ENCODE peak calls at places on chromosomes 4 and X, in five cellular contexts. G is stimulated activated CD4-positive, alpha-beta T cell treated with anti-CD3 and anti-CD28 coated beads, Interleukin-1b, Interleukin-23, amount 100 ng/mL, for 24 hours; X is posterior cingulate gyrus; K is COR-L47; Q is H1. C is an unnamed sample.

GRCh38 chr4:14415146-14415545 is 587.1 kb upstream of the CPEB2 start:
- DNase-seq in G (no peak), Q (no peak), X (no peak), K (no peak), C (no peak)

GRCh38 chr4:99856166-99856565 is 38.1 kb downstream of the LAMTOR3 start:
- DNase-seq in G (no peak), X (no peak), K (no peak), Q (no peak), C (no peak)

GRCh38 chr4:108544504-108544903 is 75.9 kb upstream of the RPL34 start:
- DNase-seq in K (no peak), G (no peak), Q (no peak), X (no peak), C (no peak)

GRCh38 chr4:17057035-17057434 is 158.6 kb upstream of the LDB2 start:
- DNase-seq in X (no peak), K (no peak), Q (no peak), G (no peak), C (no peak)

GRCh38 chr4:118353452-118353851 is 649 bp upstream of the PRSS12 start:
- DNase-seq in G (no peak), Q (no peak), K (no peak), X (no peak), C (no peak)

GRCh38 chr4:152938237-152938969 is 2.3 kb downstream of the FHDC1 start:
- DNase-seq in X (peak; percentile 27), G (no peak), Q (no peak), K (no peak), C (no peak)

GRCh38 chr4:75904086-75904485 is 1.8 kb upstream of the PPEF2 start:
- DNase-seq in K (no peak), G (no peak), X (no peak), Q (no peak), C (no peak)

GRCh38 chrX:135433531-135434257 is 11.9 kb downstream of the SMIM10L2A start:
- DNase-seq in K (no peak), X (no peak), Q (no peak), G (no peak), C (no peak)

GRCh38 chrX:86829786-86830185 is 681.5 kb downstream of the DACH2 start:
- DNase-seq in K (no peak), Q (no peak), G (no peak), X (no peak), C (no peak)

GRCh38 chr4:151955721-151956340 is 195.0 kb upstream of the GATB start:
- DNase-seq in Q (no peak), X (no peak), K (no peak), G (no peak), C (no peak)

GRCh38 chr4:76651616-76652015 is 216.6 kb downstream of the SHROOM3 start:
- DNase-seq in X (no peak), K (no peak), G (no peak), Q (no peak), C (no peak)

GRCh38 chrX:155718964-155719586 is 106.3 kb upstream of the TMLHE start:
- DNase-seq in G (no peak), Q (no peak), X (no peak), K (no peak), C (no peak)

GRCh38 chrX:130120746-130121504 is 10.6 kb upstream of the ELF4 start:
- DNase-seq in G (peak; percentile 52), K (no peak), X (peak; percentile 64), Q (no peak), C (peak; percentile 35)

GRCh38 chr4:46051392-46051791 is 72.5 kb downstream of the GABRG1 start:
- DNase-seq in X (no peak), G (no peak), K (no peak), Q (no peak), C (no peak)

GRCh38 chr4:47933798-47934197 is 19.4 kb upstream of the NFXL1 start:
- DNase-seq in G (no peak), K (peak; percentile 24), Q (no peak), X (no peak), C (no peak)

GRCh38 chr4:6495736-6496135 is 23.3 kb upstream of the PPP2R2C start:
- DNase-seq in G (no peak), X (no peak), Q (no peak), K (no peak), C (no peak)

GRCh38 chr4:52715255-52715897 is 35.8 kb downstream of the ERVMER34-1 start:
- DNase-seq in G (no peak), Q (no peak), K (no peak), X (no peak), C (no peak)

GRCh38 chr4:154444958-154445357 is 46.6 kb downstream of the DCHS2 start:
- DNase-seq in K (no peak), X (no peak), G (no peak), Q (no peak), C (no peak)

GRCh38 chrX:39814391-39814790 is 283.4 kb downstream of the BCOR start:
- DNase-seq in G (no peak), K (peak; percentile 18), X (no peak), Q (no peak), C (peak; percentile 25)

GRCh38 chr4:151048913-151049312 is 33.8 kb upstream of the LRBA start:
- DNase-seq in X (no peak), Q (no peak), K (no peak), G (no peak), C (no peak)

GRCh38 chrX:15903186-15903681 is 48.6 kb upstream of the AP1S2 start:
- DNase-seq in X (no peak), Q (no peak), G (no peak), K (no peak), C (no peak)

GRCh38 chrX:34805951-34806350 is 136.6 kb upstream of the FAM47B start:
- DNase-seq in X (no peak), G (no peak), Q (no peak), K (no peak), C (no peak)

GRCh38 chrX:340121-340520 is 21.5 kb upstream of the GTPBP6 start:
- DNase-seq in G (no peak), K (no peak), X (no peak), Q (no peak), C (no peak)

GRCh38 chrX:149470960-149471359 is 34.1 kb downstream of the IDS start:
- DNase-seq in K (peak; percentile 42), X (peak; percentile 83), G (peak; percentile 25), Q (peak; percentile 34), C (peak; percentile 59)

GRCh38 chrX:153061732-153062131 is 5.5 kb downstream of the PNMA3 start:
- DNase-seq in Q (no peak), X (no peak), G (no peak), K (no peak), C (no peak)

GRCh38 chr4:41160010-41160789 is 54.1 kb downstream of the APBB2 start:
- DNase-seq in X (no peak), K (no peak), Q (peak; percentile 27), G (no peak), C (no peak)

GRCh38 chrX:307261-308111 is 11.1 kb downstream of the GTPBP6 start:
- DNase-seq in K (no peak), X (no peak), Q (no peak), G (no peak), C (no peak)

GRCh38 chrX:2635366-2635765 is 55.7 kb upstream of the CD99 start:
- DNase-seq in Q (no peak), K (no peak), G (no peak), X (no peak), C (no peak)

GRCh38 chr4:154328030-154328429 is 163.6 kb downstream of the DCHS2 start:
- DNase-seq in X (no peak), G (no peak), Q (no peak), K (no peak), C (no peak)

GRCh38 chr4:56757270-56757746 is 64.2 kb downstream of the SPINK2 start:
- DNase-seq in G (no peak), K (no peak), Q (no peak), X (no peak), C (no peak)

GRCh38 chrX:142616636-142617035 is 409.1 kb upstream of the SPANXN4 start:
- DNase-seq in G (no peak), X (no peak), Q (no peak), K (no peak), C (no peak)

GRCh38 chr4:86334020-86334750 is 25.7 kb downstream of the MAPK10 start:
- DNase-seq in Q (no peak), K (no peak), G (no peak), X (no peak), C (no peak)

GRCh38 chr4:88102029-88102428 is 56.4 kb downstream of the ABCG2 start:
- DNase-seq in X (no peak), K (no peak), G (no peak), Q (no peak), C (no peak)

GRCh38 chr4:124631760-124632159 is 80.8 kb downstream of the ANKRD50 start:
- DNase-seq in Q (no peak), K (no peak), G (no peak), X (no peak), C (no peak)

GRCh38 chrX:30364229-30364628 is 55.0 kb upstream of the NR0B1 start:
- DNase-seq in Q (no peak), G (no peak), K (peak; percentile 46), X (no peak), C (peak; percentile 35)

GRCh38 chr4:15239866-15240265 is 188.0 kb upstream of the C1QTNF7 start:
- DNase-seq in X (no peak), Q (no peak), K (no peak), G (no peak), C (no peak)

C was measured in NCI-H774.